ENCODE peak calls at places on chromosomes 12 and 14, in five cellular contexts. One of them, this sample, is unnamed.

GRCh38 chr14:61607570-61608244 is 87.6 kb upstream of the HIF1A start:
- DNase-seq in NCI-H446 treated with DMSO at 0.1 percent for 48 hours: no peak
- DNase-seq in tibial nerve: no peak
- DNase-seq in GM12878: no peak
- DNase-seq in HT1080: no peak
- DNase-seq in this sample: no peak

GRCh38 chr12:77161944-77162343 is 96.6 kb upstream of the E2F7 start:
- DNase-seq in NCI-H446 treated with DMSO at 0.1 percent for 48 hours: no peak
- DNase-seq in tibial nerve: no peak
- DNase-seq in GM12878: no peak
- DNase-seq in HT1080: no peak
- DNase-seq in this sample: no peak

GRCh38 chr12:130097798-130098255 is 64.4 kb upstream of the FZD10 start:
- DNase-seq in NCI-H446 treated with DMSO at 0.1 percent for 48 hours: no peak
- DNase-seq in tibial nerve: no peak
- DNase-seq in GM12878: no peak
- DNase-seq in HT1080: no peak
- DNase-seq in this sample: no peak

GRCh38 chr14:72554994-72555608 is 338.8 kb downstream of the DPF3 start:
- DNase-seq in NCI-H446 treated with DMSO at 0.1 percent for 48 hours: no peak
- DNase-seq in tibial nerve: no peak
- DNase-seq in GM12878: no peak
- DNase-seq in HT1080: no peak
- DNase-seq in this sample: no peak

GRCh38 chr12:60257063-60257462 is 661.2 kb downstream of the SLC16A7 start:
- DNase-seq in NCI-H446 treated with DMSO at 0.1 percent for 48 hours: no peak
- DNase-seq in tibial nerve: no peak
- DNase-seq in GM12878: no peak
- DNase-seq in HT1080: peak
- DNase-seq in this sample: no peak

GRCh38 chr12:82838827-82839226 is 152.1 kb downstream of the TMTC2 start:
- DNase-seq in NCI-H446 treated with DMSO at 0.1 percent for 48 hours: no peak
- DNase-seq in tibial nerve: no peak
- DNase-seq in GM12878: no peak
- DNase-seq in HT1080: no peak
- DNase-seq in this sample: no peak

GRCh38 chr12:115840159-115840558 is 437.3 kb downstream of the MED13L start:
- DNase-seq in NCI-H446 treated with DMSO at 0.1 percent for 48 hours: no peak
- DNase-seq in tibial nerve: no peak
- DNase-seq in GM12878: no peak
- DNase-seq in HT1080: peak
- DNase-seq in this sample: no peak

GRCh38 chr14:92121207-92121669 is 268 bp downstream of the NDUFB1 start:
- DNase-seq in NCI-H446 treated with DMSO at 0.1 percent for 48 hours: no peak
- DNase-seq in tibial nerve: peak
- DNase-seq in GM12878: no peak
- DNase-seq in HT1080: peak
- DNase-seq in this sample: no peak

GRCh38 chr12:569803-570236 is 93.4 kb downstream of the NINJ2 start:
- DNase-seq in NCI-H446 treated with DMSO at 0.1 percent for 48 hours: peak
- DNase-seq in tibial nerve: peak
- DNase-seq in GM12878: no peak
- DNase-seq in HT1080: peak
- DNase-seq in this sample: peak

GRCh38 chr12:101599771-101600486 is 5.2 kb downstream of the MYBPC1 start:
- DNase-seq in NCI-H446 treated with DMSO at 0.1 percent for 48 hours: no peak
- DNase-seq in tibial nerve: no peak
- DNase-seq in GM12878: no peak
- DNase-seq in HT1080: peak
- DNase-seq in this sample: no peak

GRCh38 chr14:95918466-95918865 is 41.8 kb downstream of the TUNAR start:
- DNase-seq in NCI-H446 treated with DMSO at 0.1 percent for 48 hours: no peak
- DNase-seq in tibial nerve: no peak
- DNase-seq in GM12878: no peak
- DNase-seq in HT1080: peak
- DNase-seq in this sample: no peak

GRCh38 chr12:76916170-76916540 is 37.3 kb upstream of the CSRP2 start:
- DNase-seq in NCI-H446 treated with DMSO at 0.1 percent for 48 hours: no peak
- DNase-seq in tibial nerve: no peak
- DNase-seq in GM12878: no peak
- DNase-seq in HT1080: no peak
- DNase-seq in this sample: no peak

GRCh38 chr12:48779869-48780268 is 9.0 kb downstream of the ADCY6 start:
- DNase-seq in NCI-H446 treated with DMSO at 0.1 percent for 48 hours: no peak
- DNase-seq in tibial nerve: no peak
- DNase-seq in GM12878: no peak
- DNase-seq in HT1080: peak
- DNase-seq in this sample: peak

GRCh38 chr14:61420326-61420725 is 98.9 kb downstream of the PRKCH start:
- DNase-seq in NCI-H446 treated with DMSO at 0.1 percent for 48 hours: no peak
- DNase-seq in tibial nerve: no peak
- DNase-seq in GM12878: no peak
- DNase-seq in HT1080: peak
- DNase-seq in this sample: no peak

GRCh38 chr12:12786371-12786715 is 884 bp downstream of the APOLD1 start:
- DNase-seq in NCI-H446 treated with DMSO at 0.1 percent for 48 hours: no peak
- DNase-seq in tibial nerve: no peak
- DNase-seq in GM12878: no peak
- DNase-seq in HT1080: no peak
- DNase-seq in this sample: no peak

GRCh38 chr14:71220462-71220861 is 313.2 kb downstream of the PCNX1 start:
- DNase-seq in NCI-H446 treated with DMSO at 0.1 percent for 48 hours: no peak
- DNase-seq in tibial nerve: no peak
- DNase-seq in GM12878: no peak
- DNase-seq in HT1080: no peak
- DNase-seq in this sample: no peak

GRCh38 chr14:105223770-105224544 is 24.4 kb upstream of the BTBD6 start:
- DNase-seq in NCI-H446 treated with DMSO at 0.1 percent for 48 hours: no peak
- DNase-seq in tibial nerve: no peak
- DNase-seq in GM12878: no peak
- DNase-seq in HT1080: no peak
- DNase-seq in this sample: no peak

GRCh38 chr14:105102361-105102760 is 37.1 kb upstream of the GPR132 start:
- DNase-seq in NCI-H446 treated with DMSO at 0.1 percent for 48 hours: no peak
- DNase-seq in tibial nerve: no peak
- DNase-seq in GM12878: no peak
- DNase-seq in HT1080: no peak
- DNase-seq in this sample: no peak

GRCh38 chr12:47905313-47905730 is 528 bp upstream of the VDR start:
- DNase-seq in NCI-H446 treated with DMSO at 0.1 percent for 48 hours: no peak
- DNase-seq in tibial nerve: peak
- DNase-seq in GM12878: no peak
- DNase-seq in HT1080: no peak
- DNase-seq in this sample: no peak

GRCh38 chr12:47286676-47287075 is 206.9 kb upstream of the AMIGO2 start:
- DNase-seq in NCI-H446 treated with DMSO at 0.1 percent for 48 hours: no peak
- DNase-seq in tibial nerve: no peak
- DNase-seq in GM12878: no peak
- DNase-seq in HT1080: no peak
- DNase-seq in this sample: no peak